ENCODE peak calls at places on chromosome 9, in six cellular contexts. One of them, this sample, is unnamed.

GRCh38 chr9:123957168-123957721 is 27.3 kb upstream of the DENND1A start:
- DNase-seq in frontal cortex: no peak
- DNase-seq in HT-29: peak
- DNase-seq in mesenchymal stem cell: no peak
- DNase-seq in GM12865: no peak
- DNase-seq in retina: no peak
- DNase-seq in this sample: no peak

GRCh38 chr9:20835364-20836286 is 151.6 kb downstream of the FOCAD start:
- DNase-seq in mesenchymal stem cell: peak
- DNase-seq in retina: no peak
- DNase-seq in frontal cortex: no peak
- DNase-seq in HT-29: no peak
- DNase-seq in GM12865: no peak
- DNase-seq in this sample: no peak

GRCh38 chr9:16828335-16829281 is 41.9 kb downstream of the BNC2 start:
- DNase-seq in HT-29: no peak
- DNase-seq in mesenchymal stem cell: peak
- DNase-seq in GM12865: no peak
- DNase-seq in frontal cortex: no peak
- DNase-seq in retina: peak
- DNase-seq in this sample: no peak

GRCh38 chr9:34233691-34234090 is 54.8 kb downstream of the UBAP1 start:
- DNase-seq in frontal cortex: no peak
- DNase-seq in mesenchymal stem cell: no peak
- DNase-seq in HT-29: no peak
- DNase-seq in GM12865: no peak
- DNase-seq in retina: no peak
- DNase-seq in this sample: no peak

GRCh38 chr9:4196886-4197285 is 103.0 kb downstream of the GLIS3 start:
- DNase-seq in frontal cortex: no peak
- DNase-seq in GM12865: peak
- DNase-seq in mesenchymal stem cell: no peak
- DNase-seq in retina: no peak
- DNase-seq in HT-29: no peak
- DNase-seq in this sample: no peak

GRCh38 chr9:121930970-121931369 is 162.1 kb downstream of the TTLL11 start:
- DNase-seq in GM12865: no peak
- DNase-seq in HT-29: no peak
- DNase-seq in mesenchymal stem cell: no peak
- DNase-seq in retina: no peak
- DNase-seq in frontal cortex: no peak
- DNase-seq in this sample: no peak

GRCh38 chr9:7210854-7211637 is 453.3 kb downstream of the KDM4C start:
- DNase-seq in HT-29: no peak
- DNase-seq in retina: no peak
- DNase-seq in frontal cortex: no peak
- DNase-seq in mesenchymal stem cell: no peak
- DNase-seq in GM12865: no peak
- DNase-seq in this sample: no peak

GRCh38 chr9:31700252-31701045 is 684.0 kb upstream of the ACO1 start:
- DNase-seq in GM12865: no peak
- DNase-seq in retina: no peak
- DNase-seq in HT-29: no peak
- DNase-seq in mesenchymal stem cell: no peak
- DNase-seq in frontal cortex: no peak
- DNase-seq in this sample: no peak

GRCh38 chr9:71762900-71763653 is 5.2 kb downstream of the CEMIP2 start:
- DNase-seq in HT-29: peak
- DNase-seq in GM12865: no peak
- DNase-seq in frontal cortex: no peak
- DNase-seq in retina: no peak
- DNase-seq in mesenchymal stem cell: peak
- DNase-seq in this sample: no peak